ENCODE peak calls at places on chromosomes 4 and X, in four cellular contexts. Z is activated CD8-positive, alpha-beta T cell treated with anti-CD3 and anti-CD28 coated beads for 36 hours; J is adrenal gland; Q is brain microvascular endothelial cell. G is an unnamed sample.

GRCh38 chr4:118173956-118174355 is 139.7 kb downstream of the NDST3 start:
- DNase-seq in Z (no peak), J (no peak), Q (peak; percentile 87), G (no peak)

GRCh38 chr4:64882311-64883086 is 473.2 kb upstream of the TECRL start:
- DNase-seq in Z (peak; percentile 4), J (no peak), Q (no peak), G (no peak)

GRCh38 chr4:41471126-41471665 is 66.8 kb upstream of the LIMCH1 start:
- DNase-seq in Z (no peak), J (no peak), Q (no peak), G (no peak)

GRCh38 chrX:153861147-153861546 is 24.8 kb downstream of the L1CAM start:
- DNase-seq in Z (no peak), J (no peak), Q (no peak), G (no peak)

GRCh38 chr4:45985038-45985437 is 138.8 kb downstream of the GABRG1 start:
- DNase-seq in Z (no peak), J (no peak), Q (no peak), G (no peak)

GRCh38 chr4:41207330-41207831 is 7.0 kb downstream of the APBB2 start:
- DNase-seq in Z (peak; percentile 23), J (peak; percentile 42), Q (no peak), G (no peak)

GRCh38 chr4:19327364-19327763 is 924.3 kb upstream of the SLIT2 start:
- DNase-seq in Z (no peak), J (no peak), Q (peak; percentile 14), G (no peak)

GRCh38 chrX:413322-414201 is 26.9 kb upstream of the PPP2R3B start:
- DNase-seq in Z (no peak), J (no peak), Q (peak; percentile 13), G (no peak)

GRCh38 chr4:59994118-59994517 is 1206.0 kb upstream of the ADGRL3 start:
- DNase-seq in Z (no peak), J (no peak), Q (no peak), G (no peak)
- TF ChIP-seq CTCF in Z (no peak), J (no peak), Q (peak; percentile 8), G (no peak)

GRCh38 chr4:124431663-124432192 is 280.8 kb downstream of the ANKRD50 start:
- DNase-seq in Z (no peak), J (no peak), Q (no peak), G (no peak)

GRCh38 chr4:124427095-124427767 is 285.3 kb downstream of the ANKRD50 start:
- DNase-seq in Z (no peak), J (peak; percentile 28), Q (no peak), G (no peak)

GRCh38 chr4:124432500-124432899 is 280.0 kb downstream of the ANKRD50 start:
- DNase-seq in Z (no peak), J (no peak), Q (peak; percentile 41), G (no peak)

GRCh38 chr4:124428648-124429047 is 283.9 kb downstream of the ANKRD50 start:
- DNase-seq in Z (no peak), J (no peak), Q (no peak), G (no peak)

GRCh38 chr4:124429746-124430250 is 282.7 kb downstream of the ANKRD50 start:
- DNase-seq in Z (no peak), J (no peak), Q (no peak), G (no peak)
- TF ChIP-seq CTCF in Z (no peak), J (no peak), Q (no peak), G (no peak)

DNA sequence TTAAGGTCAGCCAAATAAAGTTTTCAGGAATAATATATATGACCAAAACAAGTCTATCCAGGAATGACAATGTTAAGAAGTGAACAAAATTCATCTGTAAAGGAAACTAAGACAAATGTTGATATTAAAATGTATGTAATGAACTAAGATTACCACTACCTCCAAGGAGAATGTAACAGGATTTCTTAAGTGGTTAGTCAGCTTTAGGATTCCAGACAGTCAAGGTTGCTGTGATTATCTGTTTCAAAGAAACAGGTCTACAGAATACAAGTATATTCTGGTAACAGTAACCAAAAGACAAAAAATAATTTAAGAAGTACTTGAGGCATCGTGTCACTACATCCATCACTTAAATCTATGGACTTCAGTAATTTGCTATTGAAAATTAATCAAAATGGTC is 172.8 kb downstream of the SCFD2 start:
- DNase-seq in Z (no peak), J (no peak), Q (no peak), G (no peak)
- TF ChIP-seq CTCF in Z (no peak), J (no peak), Q (no peak), G (no peak)

GRCh38 chr4:5192678-5193077 is 141.4 kb downstream of the STK32B start:
- DNase-seq in Z (no peak), J (no peak), Q (no peak), G (no peak)
- TF ChIP-seq CTCF in Z (no peak), J (no peak), Q (no peak), G (no peak)

GRCh38 chr4:2696423-2696822 is 59.7 kb downstream of the TNIP2 start:
- DNase-seq in Z (no peak), J (no peak), Q (no peak), G (peak; percentile 85)
- TF ChIP-seq CTCF in Z (no peak), J (no peak), Q (no peak), G (peak; percentile 14)

DNA sequence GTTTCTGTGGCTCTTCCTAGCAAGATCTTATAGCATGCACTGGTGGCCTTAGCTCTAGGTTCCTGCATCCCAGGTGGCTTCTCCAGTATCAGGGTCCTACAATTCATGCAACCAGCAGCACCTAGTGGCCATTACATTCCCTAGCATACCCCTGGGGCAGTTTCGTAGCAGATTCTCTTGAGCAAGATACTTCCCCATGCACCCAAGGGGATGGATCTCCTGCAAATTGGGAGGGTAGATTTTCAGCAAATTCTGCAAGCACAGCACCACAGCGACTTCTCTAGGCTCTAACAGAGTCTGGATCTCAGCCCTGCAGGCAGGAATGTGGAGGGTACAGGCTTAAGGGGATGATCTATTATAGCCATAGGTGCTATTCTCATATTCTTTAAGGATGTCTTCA is 13.1 kb upstream of the SLC9B1 start:
- DNase-seq in Z (peak; percentile 19), J (peak; percentile 31), Q (peak; percentile 29), G (no peak)
- TF ChIP-seq CTCF in Z (peak; percentile 34), J (peak; percentile 49), Q (peak; percentile 83), G (peak; percentile 39)

GRCh38 chr4:150078996-150079581 is 844 bp downstream of the DCLK2 start:
- DNase-seq in Z (peak; percentile 44), J (peak; percentile 31), Q (peak; percentile 13), G (peak; percentile 32)
- TF ChIP-seq CTCF in Z (no peak), J (peak; percentile 4), Q (peak; percentile 11), G (no peak)

GRCh38 chr4:183758735-183759447 is 99.8 kb downstream of the TRAPPC11 start:
- DNase-seq in Z (no peak), J (no peak), Q (no peak), G (no peak)

GRCh38 chr4:183760326-183760725 is 101.2 kb downstream of the TRAPPC11 start:
- DNase-seq in Z (no peak), J (no peak), Q (no peak), G (no peak)

GRCh38 chr4:183757105-183757504 is 98.0 kb downstream of the TRAPPC11 start:
- DNase-seq in Z (no peak), J (no peak), Q (no peak), G (no peak)

GRCh38 chr4:183758006-183758734 is 99.1 kb downstream of the TRAPPC11 start:
- DNase-seq in Z (peak; percentile 2), J (peak; percentile 46), Q (no peak), G (no peak)
- TF ChIP-seq CTCF in Z (no peak), J (peak; percentile 32), Q (peak; percentile 57), G (no peak)

GRCh38 chr4:13612569-13612968 is 15.0 kb downstream of the BOD1L1 start:
- DNase-seq in Z (no peak), J (no peak), Q (no peak), G (no peak)
- TF ChIP-seq CTCF in Z (no peak), J (no peak), Q (no peak), G (no peak)

GRCh38 chr4:72468904-72469502 is 100.0 kb downstream of the ADAMTS3 start:
- DNase-seq in Z (no peak), J (no peak), Q (no peak), G (no peak)
- TF ChIP-seq CTCF in Z (peak; percentile 67), J (peak; percentile 54), Q (peak; percentile 26), G (peak; percentile 52)

G was measured in GM10248.